ENCODE peak calls at places on chromosomes 13 and 19, in ten cellular contexts. V is thyroid gland; N is Panc1; A is amniotic stem cell; J is T1000; W is substantia nigra; D is left lung; G is globus pallidus; B is stimulated activated CD8-positive, alpha-beta memory T cell treated with anti-CD3 and anti-CD28 coated beads, Interleukin-4, amount 100 ng/mL, for 48 hours; P is neural crest cell. R is an unnamed sample.

GRCh38 chr19:1079566-1080111 is 12.7 kb downstream of the ARHGAP45 start:
- DNase-seq in D (peak; percentile 79), P (no peak), V (no peak), J (no peak), A (no peak), G (no peak), W (no peak), B (peak; percentile 84), N (no peak), R (no peak)

GRCh38 chr19:28836366-28836765 is 376.6 kb downstream of the UQCRFS1 start:
- DNase-seq in G (no peak), N (no peak), B (no peak), P (no peak), V (no peak), W (no peak), D (no peak), A (no peak), J (no peak), R (no peak)

GRCh38 chr13:47679391-47679790 is 321.7 kb downstream of the SUCLA2 start:
- DNase-seq in G (no peak), A (no peak), N (no peak), J (no peak), P (no peak), B (no peak), D (no peak), V (no peak), W (no peak), R (no peak)

GRCh38 chr19:16268676-16269319 is 55.8 kb upstream of the KLF2 start:
- DNase-seq in D (no peak), P (no peak), G (no peak), W (no peak), A (no peak), B (peak; percentile 52), V (no peak), J (no peak), N (no peak), R (no peak)

GRCh38 chr19:41691268-41691970 is 3.3 kb upstream of the CEACAM7 start:
- DNase-seq in V (no peak), P (no peak), B (peak; percentile 58), J (no peak), W (no peak), D (no peak), G (no peak), A (no peak), N (peak; percentile 28), R (no peak)

GRCh38 chr13:46804391-46804815 is 7.4 kb upstream of the ESD start:
- DNase-seq in P (no peak), A (peak; percentile 66), D (peak; percentile 15), G (no peak), V (no peak), B (no peak), N (peak; percentile 46), J (peak; percentile 26), W (no peak), R (no peak)

GRCh38 chr19:30584121-30584520 is 211.9 kb downstream of the ZNF536 start:
- DNase-seq in D (no peak), P (no peak), J (no peak), G (no peak), W (no peak), A (no peak), V (no peak), N (no peak), B (no peak), R (no peak)

GRCh38 chr19:46716672-46717033 is 261 bp downstream of the PRKD2 start:
- DNase-seq in N (no peak), J (no peak), V (no peak), P (no peak), W (no peak), D (no peak), B (no peak), A (no peak), G (no peak), R (no peak)

GRCh38 chr19:38743394-38744297 is 628 bp downstream of the CAPN12 start:
- DNase-seq in W (no peak), J (no peak), B (no peak), P (no peak), N (no peak), D (no peak), G (no peak), V (no peak), A (no peak), R (no peak)

GRCh38 chr13:43128504-43128929 is 105.1 kb downstream of the DNAJC15 start:
- DNase-seq in A (no peak), B (no peak), V (no peak), N (no peak), D (no peak), P (no peak), G (no peak), W (no peak), J (no peak), R (no peak)

GRCh38 chr19:1285737-1286360 is at the start of gene EFNA2:
- DNase-seq in N (no peak), P (no peak), A (no peak), J (no peak), V (no peak), B (no peak), W (no peak), G (no peak), D (no peak), R (no peak)

GRCh38 chr19:47021536-47022139 is 2.0 kb downstream of the NPAS1 start:
- DNase-seq in N (no peak), J (no peak), V (no peak), A (no peak), G (no peak), D (peak; percentile 78), B (no peak), W (no peak), P (no peak), R (no peak)

GRCh38 chr19:45187421-45188100 is 9.0 kb downstream of the BLOC1S3 start:
- DNase-seq in B (no peak), J (no peak), A (no peak), P (no peak), D (no peak), W (no peak), N (no peak), G (no peak), V (peak; percentile 34), R (peak; percentile 64)

GRCh38 chr13:43797869-43798268 is 11.1 kb upstream of the ENOX1 start:
- DNase-seq in N (no peak), P (no peak), A (no peak), W (no peak), G (peak; percentile 79), J (no peak), D (no peak), B (no peak), V (no peak), R (no peak)

GRCh38 chr19:11251217-11251616 is 11.1 kb downstream of the DOCK6 start:
- DNase-seq in J (no peak), N (no peak), D (no peak), B (no peak), V (no peak), A (no peak), W (no peak), G (no peak), P (no peak), R (no peak)

GRCh38 chr13:110913911-110914292 is 967 bp downstream of the ANKRD10 start:
- DNase-seq in P (no peak), W (peak; percentile 84), A (no peak), V (no peak), G (no peak), J (no peak), N (no peak), B (no peak), D (no peak), R (peak; percentile 36)

GRCh38 chr13:36174923-36175322 is 39.4 kb downstream of the SOHLH2 start:
- DNase-seq in W (no peak), G (no peak), P (no peak), A (no peak), J (no peak), V (no peak), N (no peak), D (no peak), B (no peak), R (no peak)

GRCh38 chr19:31529121-31529520 is 179.9 kb upstream of the TSHZ3 start:
- DNase-seq in N (no peak), A (no peak), W (no peak), B (no peak), V (no peak), P (no peak), D (no peak), J (no peak), G (no peak), R (no peak)

GRCh38 chr13:46134961-46135522 is 30.2 kb upstream of the CPB2 start:
- DNase-seq in N (no peak), B (no peak), J (no peak), G (no peak), V (peak; percentile 76), D (no peak), P (no peak), W (no peak), A (no peak), R (no peak)

GRCh38 chr13:39599842-39600241 is 3.2 kb downstream of the LHFPL6 start:
- DNase-seq in V (no peak), N (no peak), W (no peak), B (no peak), A (no peak), P (no peak), G (no peak), D (no peak), J (no peak), R (peak; percentile 41)

GRCh38 chr19:50500753-50501151 is 10.2 kb downstream of the JOSD2 start:
- DNase-seq in D (peak; percentile 69), P (no peak), G (no peak), N (no peak), W (peak; percentile 41), B (no peak), J (no peak), V (peak; percentile 91), A (no peak), R (no peak)

GRCh38 chr13:26051231-26052135 is at the start of gene SHISA2:
- DNase-seq in G (peak; percentile 66), D (peak; percentile 79), P (peak; percentile 30), J (no peak), W (peak; percentile 65), A (peak; percentile 27), B (peak; percentile 39), V (peak; percentile 46), N (no peak), R (peak; percentile 64)

GRCh38 chr13:110396913-110397379 is 89.9 kb downstream of the COL4A2 start:
- DNase-seq in W (peak; percentile 12), P (no peak), G (no peak), A (peak; percentile 99), J (peak; percentile 77), B (no peak), V (peak; percentile 41), N (no peak), D (no peak), R (no peak)

GRCh38 chr19:10230155-10230903 is 802 bp downstream of the S1PR2 start:
- DNase-seq in D (no peak), A (no peak), G (no peak), V (peak; percentile 46), B (peak; percentile 65), N (no peak), P (peak; percentile 51), W (peak; percentile 50), J (no peak), R (no peak)

GRCh38 chr19:28635962-28636629 is 576.9 kb downstream of the UQCRFS1 start:
- DNase-seq in D (no peak), G (no peak), P (no peak), J (no peak), W (no peak), V (no peak), B (no peak), A (no peak), N (no peak), R (no peak)

GRCh38 chr13:101520672-101521071 is 68.2 kb downstream of the ITGBL1 start:
- DNase-seq in D (no peak), V (no peak), W (no peak), N (no peak), P (no peak), A (no peak), B (peak; percentile 24), J (no peak), G (no peak), R (no peak)

GRCh38 chr13:99864627-99864990 is 107.0 kb downstream of the ZIC5 start:
- DNase-seq in P (no peak), W (no peak), N (no peak), B (no peak), A (no peak), J (no peak), V (no peak), D (no peak), G (no peak), R (peak; percentile 83)

GRCh38 chr19:45901432-45901903 is 945 bp downstream of the MYPOP start:
- DNase-seq in D (peak; percentile 90), W (peak; percentile 23), B (peak; percentile 61), P (no peak), G (no peak), V (peak; percentile 35), A (peak; percentile 11), J (no peak), N (no peak), R (no peak)

R was measured in G401.